ENCODE peak calls at places on chromosome 20, in nine cellular contexts. H is stomach, W is astrocyte, D is ascending aorta, K is Panc1, E is fibroblast of pulmonary artery, F is astrocyte of the spinal cord, X is left lung, B is NB4. Y is an unnamed sample.

GRCh38 chr20:49230575-49231211 is 11.5 kb downstream of the DDX27 start:
- DNase-seq in H (no peak), W (no peak), D (no peak), K (no peak), E (no peak), F (no peak), X (peak; percentile 52), B (peak; percentile 74), Y (no peak)

GRCh38 chr20:52783769-52784168 is 188.4 kb upstream of the TSHZ2 start:
- DNase-seq in H (no peak), W (no peak), D (no peak), K (no peak), E (peak; percentile 2), F (no peak), X (no peak), B (peak; percentile 33), Y (peak; percentile 6)

GRCh38 chr20:49775229-49775693 is 37.4 kb upstream of the SLC9A8 start:
- DNase-seq in H (peak; percentile 84), W (peak; percentile 76), D (no peak), K (peak; percentile 91), E (peak; percentile 98), F (peak; percentile 82), X (peak; percentile 64), B (peak; percentile 62), Y (peak; percentile 69)

GRCh38 chr20:1702288-1702687 is 44.7 kb upstream of the SIRPG start:
- DNase-seq in H (no peak), W (peak; percentile 69), D (no peak), K (no peak), E (no peak), F (peak; percentile 1), X (no peak), B (peak; percentile 93), Y (no peak)

GRCh38 chr20:16444056-16444777 is 129.0 kb downstream of the KIF16B start:
- DNase-seq in H (no peak), W (no peak), D (no peak), K (no peak), E (peak; percentile 20), F (no peak), X (no peak), B (no peak), Y (no peak)

GRCh38 chr20:60107621-60108020 is 149.4 kb downstream of the CDH26 start:
- DNase-seq in H (no peak), W (no peak), D (no peak), K (no peak), E (no peak), F (no peak), X (no peak), B (no peak), Y (no peak)

GRCh38 chr20:46117704-46118467 is at the start of gene CD40:
- DNase-seq in H (peak; percentile 86), W (peak; percentile 30), D (peak; percentile 76), K (peak; percentile 50), E (peak; percentile 78), F (peak; percentile 59), X (peak; percentile 88), B (peak; percentile 39), Y (peak; percentile 64)

GRCh38 chr20:11274137-11274536 is 600.3 kb upstream of the JAG1 start:
- DNase-seq in H (no peak), W (peak; percentile 47), D (no peak), K (peak; percentile 76), E (peak; percentile 81), F (peak; percentile 67), X (no peak), B (peak; percentile 59), Y (peak; percentile 70)

GRCh38 chr20:60765821-60766403 is 486.1 kb upstream of the CDH4 start:
- DNase-seq in H (no peak), W (no peak), D (no peak), K (no peak), E (no peak), F (no peak), X (no peak), B (no peak), Y (no peak)

DNA sequence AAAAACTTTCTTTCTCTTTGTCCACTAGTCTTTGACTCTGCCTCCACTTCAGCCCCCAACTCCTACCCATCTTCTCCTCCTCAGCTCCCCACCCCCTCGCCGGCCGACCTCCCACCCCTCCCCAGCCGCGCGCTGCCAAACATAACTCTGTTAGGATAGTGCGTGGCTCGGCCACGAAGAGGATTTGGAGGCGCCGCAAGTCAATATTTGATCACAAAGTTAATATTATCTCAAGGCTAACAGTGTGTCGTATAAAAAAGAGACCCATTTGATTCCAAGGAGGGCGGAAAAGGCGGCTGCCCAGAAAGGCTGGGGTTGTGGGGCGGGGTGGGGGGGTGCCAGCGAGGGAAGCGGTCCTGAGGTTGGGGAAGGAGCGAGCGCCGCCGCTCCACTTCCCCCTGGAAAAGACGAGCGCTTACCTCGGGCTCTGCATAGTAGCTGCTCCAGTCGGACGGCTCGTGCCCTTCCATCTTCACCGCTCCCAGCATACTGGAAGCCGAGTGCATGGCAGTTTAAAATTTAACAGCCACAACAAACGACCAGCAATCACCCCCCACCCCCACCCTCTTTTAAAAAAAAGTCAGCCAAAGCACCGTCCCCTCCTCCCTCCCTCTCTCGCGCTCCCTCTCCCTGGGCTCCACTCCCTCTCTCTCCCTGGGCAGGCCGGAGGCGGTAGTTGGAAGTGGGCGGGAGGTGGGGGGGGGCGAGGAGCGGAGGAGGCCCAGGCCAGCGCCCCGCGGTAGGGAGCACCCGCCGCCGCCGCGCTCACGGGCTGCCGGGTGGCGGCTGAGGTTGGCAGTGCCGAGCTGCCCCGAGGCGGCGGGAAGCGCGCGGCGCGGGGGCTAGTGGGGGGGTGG is at the start of gene FOXA2:
- DNase-seq in H (peak; percentile 85), W (no peak), D (no peak), K (no peak), E (no peak), F (peak; percentile 3), X (peak; percentile 79), B (no peak), Y (peak; percentile 46)
- H3K4me3 ChIP-seq in H (peak within 1 kb of the TSS; percentile 66), W (no peak within 1 kb of the TSS), D (peak within 1 kb of the TSS; percentile 36), K (peak within 1 kb of the TSS; percentile 73), E (no peak within 1 kb of the TSS), F (no peak within 1 kb of the TSS), X (peak within 1 kb of the TSS; percentile 30), B (no peak within 1 kb of the TSS), Y (peak within 1 kb of the TSS; percentile 80)

GRCh38 chr20:12395404-12396159 is 477.9 kb downstream of the BTBD3 start:
- DNase-seq in H (no peak), W (no peak), D (no peak), K (no peak), E (no peak), F (no peak), X (no peak), B (no peak), Y (no peak)

GRCh38 chr20:12391099-12391498 is 473.4 kb downstream of the BTBD3 start:
- DNase-seq in H (no peak), W (no peak), D (no peak), K (no peak), E (peak; percentile 8), F (no peak), X (no peak), B (no peak), Y (no peak)

DNA sequence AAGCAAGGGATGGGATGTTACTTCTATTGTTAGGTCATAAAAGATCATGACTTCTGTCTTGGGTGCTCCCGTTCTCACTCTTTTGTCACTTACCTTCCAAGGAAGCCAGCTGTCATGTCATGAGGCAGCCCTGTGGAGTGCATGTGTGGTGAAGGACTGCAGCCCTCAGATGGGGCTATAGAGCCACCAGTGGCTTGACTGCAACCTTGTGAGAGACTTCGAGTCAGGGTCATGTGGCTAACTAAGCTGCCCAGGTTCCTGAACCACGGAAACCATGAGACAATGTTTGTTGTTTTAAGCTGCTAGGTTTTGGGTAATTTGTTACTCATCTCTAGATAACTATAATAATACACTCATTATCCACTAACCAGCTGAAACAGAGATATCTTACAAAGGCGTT is 477.1 kb downstream of the BTBD3 start:
- DNase-seq in H (no peak), W (no peak), D (no peak), K (no peak), E (peak; percentile 21), F (no peak), X (no peak), B (peak; percentile 6), Y (peak; percentile 15)
- TF ChIP-seq CTCF in H (no peak), W (no peak), D (no peak), K (no peak), E (no peak), F (no peak), X (no peak), B (peak; percentile 7), Y (no peak)

GRCh38 chr20:64041040-64041780 is 5.2 kb downstream of the C20orf204 start:
- DNase-seq in H (no peak), W (no peak), D (no peak), K (no peak), E (no peak), F (no peak), X (no peak), B (peak; percentile 90), Y (no peak)

GRCh38 chr20:64040231-64041039 is 4.5 kb downstream of the C20orf204 start:
- DNase-seq in H (no peak), W (no peak), D (no peak), K (no peak), E (no peak), F (no peak), X (no peak), B (no peak), Y (no peak)

GRCh38 chr20:64038579-64039292 is 2.8 kb downstream of the C20orf204 start:
- DNase-seq in H (peak; percentile 78), W (peak; percentile 69), D (no peak), K (no peak), E (peak; percentile 67), F (peak; percentile 34), X (peak; percentile 77), B (peak; percentile 89), Y (peak; percentile 40)

GRCh38 chr20:64038252-64038578 is 2.2 kb downstream of the C20orf204 start:
- DNase-seq in H (no peak), W (no peak), D (no peak), K (no peak), E (no peak), F (no peak), X (no peak), B (no peak), Y (no peak)

DNA sequence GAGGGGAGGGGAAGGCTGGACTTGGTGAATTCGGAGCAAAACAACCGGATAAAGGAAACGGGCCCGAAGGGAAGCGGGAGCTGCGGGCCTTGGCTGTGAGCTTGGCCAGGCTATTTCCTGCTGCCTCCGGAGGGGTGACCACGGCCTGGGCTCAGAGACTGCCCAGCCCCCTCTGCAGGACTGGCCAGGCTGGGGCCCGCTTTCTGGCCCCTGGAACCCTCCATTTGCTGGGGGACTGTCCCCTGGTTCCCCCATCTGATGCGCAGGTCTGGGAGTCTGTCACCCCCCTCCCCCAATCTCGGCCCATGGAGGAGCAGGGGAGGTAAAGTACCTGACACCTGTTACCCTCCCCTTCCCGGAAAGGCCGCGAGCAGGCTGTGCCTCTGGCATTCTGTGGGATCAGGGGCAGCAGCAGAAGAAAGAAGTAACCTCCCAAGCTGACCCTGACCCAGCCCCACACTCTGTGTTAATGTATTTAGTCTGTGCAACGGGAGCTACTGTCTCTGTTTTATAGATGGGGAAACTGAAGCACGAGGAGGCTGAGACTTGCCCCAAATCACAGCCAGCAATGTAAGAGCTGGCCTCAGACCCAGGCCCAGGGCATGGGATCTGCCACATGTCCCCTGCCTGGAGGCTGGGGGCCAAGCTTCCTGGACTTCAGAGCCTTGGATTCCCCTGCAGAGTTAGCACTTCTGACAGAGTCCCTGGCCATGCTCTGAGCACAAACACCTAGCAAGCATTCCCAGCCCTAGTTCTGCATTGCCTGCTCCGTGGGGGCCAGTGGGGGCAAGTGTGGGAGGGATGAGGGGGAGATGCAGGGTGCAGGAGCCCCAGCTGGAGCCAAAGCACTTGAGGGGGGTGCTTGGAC is 3.5 kb downstream of the C20orf204 start:
- DNase-seq in H (no peak), W (no peak), D (no peak), K (no peak), E (no peak), F (no peak), X (no peak), B (no peak), Y (no peak)
- H3K4me3 ChIP-seq in H (peak overlapping the region; percentile 50), W (peak overlapping the region; percentile 39), D (peak overlapping the region; percentile 47), K (peak overlapping the region; percentile 43), E (peak overlapping the region; percentile 37), F (peak overlapping the region; percentile 16), X (peak overlapping the region; percentile 38), B (peak overlapping the region; percentile 25), Y (peak overlapping the region; percentile 49)

GRCh38 chr20:56202493-56203077 is 45.9 kb upstream of the MC3R start:
- DNase-seq in H (no peak), W (no peak), D (no peak), K (no peak), E (peak; percentile 10), F (peak; percentile 4), X (no peak), B (peak; percentile 48), Y (peak; percentile 13)
- TF ChIP-seq CTCF in H (no peak), W (peak; percentile 20), D (no peak), K (peak; percentile 74), E (peak; percentile 32), F (peak; percentile 27), X (peak; percentile 23), B (peak; percentile 55), Y (peak; percentile 41)